ENCODE peak calls at places on chromosome 16, in four cellular contexts. L is mucosa of gallbladder; Q is brain microvascular endothelial cell; F is stimulated activated CD4-positive, alpha-beta T cell treated with anti-CD3 and anti-CD28 coated beads, Interleukin-15, amount 100 ng/mL, for 48 hours. G is an unnamed sample.

GRCh38 chr16:73125860-73126259 is 77.9 kb upstream of the ZFHX3 start:
- DNase-seq in F (no peak), Q (peak), L (no peak), G (no peak)

GRCh38 chr16:87860553-87861299 is 8.6 kb downstream of the SLC7A5 start:
- DNase-seq in L (no peak), Q (peak), F (no peak), G (no peak)

GRCh38 chr16:30922960-30923535 is 324 bp upstream of the FBXL19 start:
- DNase-seq in F (peak), Q (peak), L (peak), G (peak)

GRCh38 chr16:53207810-53208752 is 153.3 kb downstream of the CHD9 start:
- DNase-seq in Q (peak), L (peak), F (no peak), G (no peak)

GRCh38 chr16:1461146-1461545 is 13.7 kb downstream of the CLCN7 start:
- DNase-seq in Q (no peak), F (no peak), L (no peak), G (no peak)

GRCh38 chr16:51151435-51151950 is 423 bp upstream of the SALL1 start:
- DNase-seq in L (no peak), F (no peak), Q (no peak), G (no peak)

GRCh38 chr16:58264961-58265479 is 29.8 kb downstream of the PRSS54 start:
- DNase-seq in L (no peak), F (peak), Q (peak), G (no peak)

GRCh38 chr16:58002936-58003335 is 1.7 kb downstream of the USB1 start:
- DNase-seq in F (no peak), Q (no peak), L (no peak), G (no peak)

GRCh38 chr16:63146251-63146650 is 1110.0 kb upstream of the CDH8 start:
- DNase-seq in L (no peak), Q (no peak), F (no peak), G (no peak)

GRCh38 chr16:72464597-72465368 is 292.8 kb upstream of the PMFBP1 start:
- DNase-seq in Q (no peak), F (no peak), L (no peak), G (no peak)

GRCh38 chr16:58854392-58854791 is 120.3 kb upstream of the GOT2 start:
- DNase-seq in Q (no peak), L (no peak), F (no peak), G (no peak)

GRCh38 chr16:82845076-82845475 is 218.3 kb downstream of the CDH13 start:
- DNase-seq in Q (no peak), F (no peak), L (no peak), G (no peak)

GRCh38 chr16:6023449-6023848 is 925.9 kb upstream of the EEF2KMT start:
- DNase-seq in L (no peak), F (no peak), Q (no peak), G (no peak)

GRCh38 chr16:22352119-22352518 is 22.3 kb downstream of the CDR2 start:
- DNase-seq in F (no peak), Q (no peak), L (no peak), G (no peak)

GRCh38 chr16:11253009-11253994 is 2.7 kb downstream of the SOCS1 start:
- DNase-seq in L (no peak), Q (no peak), F (no peak), G (no peak)

GRCh38 chr16:73034374-73034773 is 13.6 kb downstream of the ZFHX3 start:
- DNase-seq in Q (no peak), F (no peak), L (no peak), G (no peak)

GRCh38 chr16:11543676-11544393 is 42.9 kb downstream of the LITAF start:
- DNase-seq in Q (no peak), F (no peak), L (no peak), G (no peak)

GRCh38 chr16:15494231-15494630 is 59.8 kb downstream of the BMERB1 start:
- DNase-seq in Q (peak), L (no peak), F (no peak), G (no peak)

GRCh38 chr16:17211797-17212196 is 259.0 kb downstream of the XYLT1 start:
- DNase-seq in F (peak), Q (no peak), L (no peak), G (no peak)

GRCh38 chr16:88770459-88771293 is 14.3 kb downstream of the PIEZO1 start:
- DNase-seq in Q (peak), F (no peak), L (peak), G (peak)

GRCh38 chr16:23424292-23424958 is 28.6 kb downstream of the COG7 start:
- DNase-seq in L (peak), Q (no peak), F (no peak), G (peak)

GRCh38 chr16:53154513-53154912 is 99.7 kb downstream of the CHD9 start:
- DNase-seq in L (no peak), F (no peak), Q (peak), G (no peak)